ENCODE peak calls at places on chromosomes 7 and 10, in five cellular contexts. N is HAP-1; K is effector memory CD4-positive, alpha-beta T cell; L is IMR-90; M is left ventricle myocardium inferior. F is an unnamed sample.
A peak's percentile ranks its signal among the peaks of the same experiment; 100 is the strongest.

GRCh38 chr7:12322903-12323300 is 80.8 kb downstream of the VWDE start:
- DNase-seq in N (no peak), K (no peak), L (no peak), M (no peak), F (no peak)

GRCh38 chr10:100245484-100246220 is 16.3 kb upstream of the CHUK start:
- DNase-seq in N (no peak), K (no peak), L (peak; percentile 33), M (no peak), F (no peak)

GRCh38 chr10:87038786-87039185 is 18.7 kb downstream of the FAM25A start:
- DNase-seq in N (no peak), K (no peak), L (no peak), M (no peak), F (no peak)

GRCh38 chr10:119522747-119523426 is 19.6 kb downstream of the RGS10 start:
- DNase-seq in N (no peak), K (no peak), L (no peak), M (no peak), F (peak; percentile 82)

GRCh38 chr10:133400624-133401424 is 6.9 kb downstream of the MTG1 start:
- DNase-seq in N (no peak), K (no peak), L (no peak), M (no peak), F (peak; percentile 57)

GRCh38 chr10:9305018-9305655 is 1250.6 kb downstream of the GATA3 start:
- DNase-seq in N (no peak), K (no peak), L (peak; percentile 19), M (no peak), F (no peak)

GRCh38 chr10:124864421-124865193 is 63.0 kb downstream of the ABRAXAS2 start:
- DNase-seq in N (no peak), K (no peak), L (no peak), M (peak; percentile 86), F (peak; percentile 66)

GRCh38 chr10:29689001-29689400 is 54.2 kb upstream of the SVIL start:
- DNase-seq in N (no peak), K (no peak), L (peak; percentile 84), M (no peak), F (no peak)

GRCh38 chr7:108001759-108002725 is 919 bp downstream of the LAMB1 start:
- DNase-seq in N (peak; percentile 19), K (no peak), L (peak; percentile 41), M (peak; percentile 32), F (peak; percentile 24)

GRCh38 chr10:59176241-59177030 is at the start of gene PHYHIPL:
- DNase-seq in N (no peak), K (no peak), L (no peak), M (no peak), F (peak; percentile 72)

GRCh38 chr10:86798636-86799035 is 42.2 kb downstream of the BMPR1A start:
- DNase-seq in N (peak; percentile 46), K (no peak), L (peak; percentile 51), M (no peak), F (no peak)

GRCh38 chr7:47951374-47951773 is 3.1 kb upstream of the PKD1L1 start:
- DNase-seq in N (no peak), K (no peak), L (no peak), M (no peak), F (no peak)

GRCh38 chr7:80611779-80612178 is 26.7 kb upstream of the CD36 start:
- DNase-seq in N (no peak), K (no peak), L (peak; percentile 86), M (peak; percentile 67), F (peak; percentile 83)

GRCh38 chr10:21519327-21519933 is 6.1 kb downstream of the SKIDA1 start:
- DNase-seq in N (no peak), K (no peak), L (no peak), M (no peak), F (no peak)

GRCh38 chr10:100186813-100187212 is 984 bp upstream of the ERLIN1 start:
- DNase-seq in N (peak; percentile 53), K (no peak), L (no peak), M (no peak), F (peak; percentile 26)

GRCh38 chr7:19969859-19970493 is 196.6 kb upstream of the TMEM196 start:
- DNase-seq in N (no peak), K (no peak), L (no peak), M (no peak), F (no peak)

GRCh38 chr10:124291009-124291671 is 127.6 kb downstream of the OAT start:
- DNase-seq in N (no peak), K (no peak), L (no peak), M (peak; percentile 48), F (peak; percentile 49)

GRCh38 chr7:27124096-27124978 is 6.2 kb downstream of the HOXA4 start:
- DNase-seq in N (no peak), K (no peak), L (peak; percentile 97), M (no peak), F (no peak)
- H3K4me3 ChIP-seq in N (no peak overlapping the region), K (no peak overlapping the region), L (peak overlapping the region; percentile 48), M (no peak overlapping the region), F (no peak overlapping the region)

DNA sequence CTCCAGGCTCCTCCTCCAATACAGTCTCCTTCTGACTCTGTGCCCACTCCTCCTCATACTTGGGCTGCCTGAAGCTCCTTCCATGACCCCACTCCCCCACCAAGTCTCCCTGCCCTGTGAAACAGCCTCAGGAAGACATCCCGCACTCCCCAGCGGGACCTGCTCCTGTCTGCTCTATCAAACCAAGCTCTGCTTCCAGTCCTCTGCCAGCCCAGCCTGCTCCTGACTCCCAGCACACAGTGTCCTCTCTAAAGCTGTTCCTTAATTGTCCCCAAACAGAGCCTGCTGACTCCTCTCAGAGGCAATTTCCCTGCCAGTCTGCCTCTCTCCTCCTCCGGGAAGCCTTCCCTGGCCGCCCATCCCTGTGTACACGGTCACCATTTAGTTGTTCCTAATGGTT is 9.9 kb downstream of the POLL start:
- DNase-seq in N (no peak), K (no peak), L (no peak), M (no peak), F (no peak)
- H3K4me3 ChIP-seq in N (no peak overlapping the region), K (no peak overlapping the region), L (no peak overlapping the region), M (no peak overlapping the region), F (no peak overlapping the region)

GRCh38 chr7:116647290-116647689 is 24.7 kb upstream of the MET start:
- DNase-seq in N (no peak), K (no peak), L (no peak), M (no peak), F (no peak)

GRCh38 chr7:116641551-116642153 is 30.3 kb upstream of the MET start:
- DNase-seq in N (no peak), K (no peak), L (no peak), M (no peak), F (no peak)

GRCh38 chr7:116650436-116650835 is 21.6 kb upstream of the MET start:
- DNase-seq in N (no peak), K (no peak), L (no peak), M (no peak), F (no peak)

GRCh38 chr7:116647861-116648260 is 24.1 kb upstream of the MET start:
- DNase-seq in N (no peak), K (no peak), L (no peak), M (no peak), F (no peak)

GRCh38 chr7:116644628-116645027 is 27.4 kb upstream of the MET start:
- DNase-seq in N (no peak), K (no peak), L (no peak), M (no peak), F (no peak)
- H3K4me3 ChIP-seq in N (no peak overlapping the region), K (no peak overlapping the region), L (no peak overlapping the region), M (no peak overlapping the region), F (no peak overlapping the region)

GRCh38 chr10:49678827-49679479 is 498 bp upstream of the C10orf53 start:
- DNase-seq in N (no peak), K (no peak), L (no peak), M (no peak), F (no peak)
- H3K4me3 ChIP-seq in N (no peak overlapping the region), K (no peak overlapping the region), L (no peak overlapping the region), M (peak overlapping the region; percentile 34), F (no peak overlapping the region)

DNA sequence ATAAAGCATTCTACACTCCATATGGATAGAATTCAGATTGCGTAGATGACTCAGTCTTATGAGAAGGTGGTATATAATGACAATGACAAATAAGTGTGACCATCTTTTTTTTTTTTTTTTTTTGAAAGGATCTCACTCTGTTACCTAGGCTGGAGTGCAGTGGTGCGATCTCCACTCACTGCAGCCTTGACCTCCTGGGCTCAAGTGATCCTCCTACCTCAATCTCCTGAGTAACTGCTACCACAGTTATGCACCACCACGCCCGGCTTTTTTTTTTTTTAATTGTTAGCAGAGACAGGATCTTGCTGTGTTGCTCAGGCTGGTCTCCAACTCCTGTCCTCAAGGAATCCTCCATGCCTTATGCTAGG is 43.2 kb upstream of the NRP1 start:
- DNase-seq in N (no peak), K (no peak), L (peak; percentile 48), M (no peak), F (no peak)
- H3K4me3 ChIP-seq in N (no peak overlapping the region), K (no peak overlapping the region), L (no peak overlapping the region), M (no peak overlapping the region), F (no peak overlapping the region)

DNA sequence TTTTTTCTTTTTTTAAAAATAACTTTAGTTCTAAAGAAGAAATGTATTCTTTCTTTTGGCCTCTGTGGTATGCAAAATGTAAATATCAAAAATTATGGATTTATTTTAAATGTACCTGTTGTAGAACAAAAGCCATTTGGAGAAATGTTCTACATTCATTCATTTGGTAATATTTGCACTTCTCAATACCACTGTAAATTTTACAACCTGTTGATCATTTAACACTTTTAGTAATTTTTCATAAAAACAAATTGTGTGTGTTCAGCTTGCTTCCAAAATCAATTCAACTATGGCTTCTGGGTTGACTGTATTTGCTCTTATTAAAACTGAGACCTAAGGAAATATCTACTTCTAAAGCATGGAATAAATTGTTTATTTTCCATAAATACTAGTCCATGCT is 2.3 kb upstream of the IGF2BP3 start:
- DNase-seq in N (no peak), K (no peak), L (no peak), M (no peak), F (no peak)
- H3K4me3 ChIP-seq in N (peak overlapping the region; percentile 72), K (no peak overlapping the region), L (no peak overlapping the region), M (no peak overlapping the region), F (no peak overlapping the region)

DNA sequence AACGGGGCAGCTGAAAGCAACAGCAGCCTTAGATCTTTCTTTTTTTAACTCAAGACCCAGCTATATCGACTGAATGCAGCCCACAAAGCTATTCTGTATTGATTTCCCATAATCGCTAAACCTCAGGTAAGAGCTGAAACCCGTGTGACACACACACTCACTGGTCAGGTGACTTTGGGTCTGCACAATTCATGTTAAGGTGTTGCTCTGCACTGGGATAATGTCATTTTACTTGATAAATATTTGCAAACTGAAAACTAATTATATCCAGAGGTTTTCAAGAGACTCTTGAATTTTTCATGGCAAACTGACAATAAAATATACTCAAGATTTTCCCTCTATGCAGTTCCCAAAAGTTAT is 33.1 kb downstream of the SCRN1 start:
- DNase-seq in N (no peak), K (no peak), L (no peak), M (no peak), F (no peak)
- H3K4me3 ChIP-seq in N (no peak overlapping the region), K (no peak overlapping the region), L (no peak overlapping the region), M (no peak overlapping the region), F (no peak overlapping the region)

GRCh38 chr10:92756233-92757065 is 66.7 kb downstream of the HHEX start:
- DNase-seq in N (no peak), K (no peak), L (peak; percentile 44), M (no peak), F (no peak)
- H3K4me3 ChIP-seq in N (no peak overlapping the region), K (no peak overlapping the region), L (no peak overlapping the region), M (peak overlapping the region; percentile 32), F (no peak overlapping the region)

F was measured in adrenal gland.